ENCODE peak calls at places on chromosomes 13 and 19, in four cellular contexts. R, A, O and T are unnamed samples. For H3K4me1, the result is how much of the 10 kb centered on the place peaks cover.

GRCh38 chr19:35061583-35062373 is 20.3 kb downstream of the HPN start:
- DNase-seq in A (no peak), O (no peak), R (no peak), T (no peak)

GRCh38 chr19:45405435-45406164 is 731 bp upstream of the PPP1R13L start:
- DNase-seq in A (peak), O (peak), R (peak), T (peak)

GRCh38 chr13:93230466-93230865 is 3.9 kb downstream of the GPC6 start:
- DNase-seq in R (no peak), O (no peak), A (no peak), T (no peak)

GRCh38 chr19:33603377-33603776 is 18.4 kb upstream of the CHST8 start:
- DNase-seq in A (no peak), O (no peak), R (no peak), T (no peak)

GRCh38 chr19:49533551-49534488 is 6.0 kb downstream of the RCN3 start:
- DNase-seq in R (peak), A (no peak), O (peak), T (peak)

GRCh38 chr19:45423589-45424190 is at the start of gene ERCC1:
- DNase-seq in R (peak), A (peak), O (no peak), T (peak)

GRCh38 chr19:44960906-44961734 is 5.9 kb downstream of the CLPTM1 start:
- DNase-seq in R (no peak), A (no peak), O (no peak), T (no peak)

GRCh38 chr13:79483302-79483701 is 2.3 kb downstream of the NDFIP2 start:
- DNase-seq in O (no peak), R (no peak), A (no peak), T (no peak)

GRCh38 chr19:53865918-53866696 is 1.6 kb upstream of the MYADM start:
- DNase-seq in R (peak), O (peak), A (no peak), T (peak)

GRCh38 chr13:43054803-43055802 is 31.7 kb downstream of the DNAJC15 start:
- DNase-seq in A (no peak), O (no peak), R (no peak), T (no peak)

GRCh38 chr13:63741029-63741813 is 2325.6 kb upstream of the PCDH20 start:
- DNase-seq in A (no peak), R (no peak), O (no peak), T (no peak)

GRCh38 chr19:14433454-14434156 is 499 bp downstream of the PKN1 start:
- DNase-seq in A (no peak), R (no peak), O (no peak), T (peak)

GRCh38 chr19:3849092-3849491 is 19.7 kb downstream of the ZFR2 start:
- DNase-seq in A (no peak), R (no peak), O (no peak), T (peak)

GRCh38 chr19:52464798-52465470 is 11.6 kb downstream of the ZNF578 start:
- DNase-seq in O (no peak), A (no peak), R (peak), T (no peak)

GRCh38 chr13:86447479-86447878 is 648.3 kb upstream of the SLITRK6 start:
- DNase-seq in O (no peak), A (no peak), R (no peak), T (no peak)

GRCh38 chr19:33302974-33303790 is 848 bp upstream of the CEBPA start:
- DNase-seq in A (no peak), R (peak), O (no peak), T (no peak)

GRCh38 chr13:70375718-70376117 is 267.5 kb upstream of the KLHL1 start:
- DNase-seq in R (no peak), A (no peak), O (no peak), T (no peak)

GRCh38 chr13:78334059-78334458 is 269.3 kb downstream of the POU4F1 start:
- DNase-seq in O (no peak), R (no peak), A (no peak), T (no peak)

GRCh38 chr13:73335226-73335625 is 276.4 kb downstream of the KLF5 start:
- DNase-seq in R (peak), A (no peak), O (no peak), T (no peak)

GRCh38 chr13:99965329-99966000 is 6.1 kb downstream of the ZIC5 start:
- DNase-seq in R (no peak), O (no peak), A (no peak), T (no peak)

GRCh38 chr13:33758113-33758512 is 59.8 kb upstream of the RFC3 start:
- DNase-seq in A (no peak), R (no peak), O (no peak), T (no peak)

GRCh38 chr13:97369269-97369893 is 64.6 kb upstream of the RAP2A start:
- DNase-seq in O (no peak), A (no peak), R (no peak), T (peak)

GRCh38 chr19:35266904-35267817 is 1.6 kb upstream of the USF2 start:
- DNase-seq in R (peak), O (no peak), A (no peak), T (peak)

GRCh38 chr13:60352644-60353043 is 44.4 kb upstream of the TDRD3 start:
- DNase-seq in A (no peak), O (no peak), R (no peak), T (no peak)

GRCh38 chr19:39983695-39984302 is 12.8 kb downstream of the PSMC4 start:
- DNase-seq in R (no peak), A (no peak), O (no peak), T (no peak)

GRCh38 chr19:8610041-8610927 is at the start of gene ADAMTS10:
- DNase-seq in A (no peak), R (no peak), O (no peak), T (peak)

DNA sequence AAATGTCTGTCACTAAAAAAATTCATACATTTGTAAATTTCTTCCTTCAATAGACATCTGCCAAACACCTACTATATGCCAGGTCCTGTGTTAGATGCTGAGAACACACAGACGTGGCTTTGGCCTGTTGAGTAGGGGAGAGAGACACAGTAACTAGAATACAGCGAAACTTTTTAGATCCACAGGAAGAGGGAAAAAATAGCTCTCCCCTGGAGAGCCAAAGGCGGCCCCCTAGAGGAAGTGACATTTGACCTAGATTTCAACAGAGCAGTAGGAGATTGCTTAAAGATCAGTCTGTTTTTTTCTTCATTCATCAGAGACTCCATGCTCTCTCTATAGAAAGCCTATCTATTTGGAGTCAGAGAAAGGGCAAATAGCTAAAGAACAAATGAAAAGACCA is 11.3 kb downstream of the LCP1 start:
- DNase-seq in A (no peak), R (no peak), O (no peak), T (no peak)
- H3K4me1 ChIP-seq in A (under half), R (under half), O (half or more), T (half or more)

DNA sequence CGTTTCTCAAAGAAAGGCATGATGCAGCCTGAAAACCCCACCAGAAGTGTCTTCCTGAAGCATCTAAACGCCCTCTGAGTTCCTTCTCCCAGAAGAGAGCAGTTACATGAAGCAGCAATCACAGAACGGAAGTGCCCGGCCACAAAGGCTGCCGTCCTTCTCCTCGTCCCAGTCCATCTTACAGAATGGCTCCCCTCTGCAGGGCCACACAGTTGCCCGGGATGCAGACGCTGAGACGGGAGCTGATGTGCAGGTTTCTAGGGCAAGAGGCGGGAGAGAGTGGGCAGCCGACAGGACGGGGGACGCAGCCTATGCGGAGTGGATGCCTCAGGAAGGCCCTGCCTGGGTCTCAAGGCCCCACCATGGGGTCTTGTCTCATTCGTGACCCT is 34.9 kb downstream of the RASA3 start:
- DNase-seq in R (no peak), A (no peak), O (no peak), T (no peak)
- H3K4me1 ChIP-seq in R (under half), A (under half), O (half or more), T (half or more)

DNA sequence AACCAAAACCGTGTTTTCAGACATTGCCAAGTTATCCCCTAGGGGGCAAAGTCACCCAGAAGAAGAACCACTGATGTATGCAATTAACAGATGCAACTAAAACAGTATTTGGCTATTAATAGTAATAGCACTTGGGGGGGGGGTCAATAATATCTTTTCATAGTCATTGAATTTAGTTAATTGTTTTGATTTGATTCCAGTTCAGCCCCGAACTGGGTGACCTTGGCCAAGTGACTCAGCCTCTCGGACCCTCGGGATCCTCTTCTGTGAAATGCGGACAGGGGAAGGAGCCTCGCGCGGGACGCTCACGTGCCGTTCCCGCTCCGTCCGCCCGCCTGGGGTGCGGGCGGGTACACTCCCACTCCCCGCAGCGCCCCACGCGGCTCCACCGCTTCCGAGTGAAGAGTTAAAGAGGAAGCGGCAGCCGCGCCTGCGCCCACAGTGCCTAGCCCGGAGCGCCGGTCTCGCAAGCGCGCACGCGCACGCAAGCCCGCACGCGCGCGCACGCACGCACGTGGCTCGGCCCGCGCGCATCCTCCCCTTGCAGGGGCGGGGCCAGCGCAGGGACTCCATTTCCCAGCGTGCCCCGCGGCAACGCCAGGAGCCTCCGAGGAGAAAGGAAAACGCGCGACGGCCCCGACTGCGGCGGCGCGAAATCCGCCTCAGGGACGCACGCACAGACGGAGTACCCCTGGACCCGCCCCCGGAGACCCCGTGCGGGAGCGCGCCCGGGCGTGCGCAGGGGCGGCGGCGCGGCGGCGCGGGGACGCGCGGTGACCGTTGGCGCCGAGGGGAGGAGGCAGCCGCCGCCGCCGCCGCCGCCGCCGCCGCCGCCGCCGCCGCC is at the start of gene DAZAP1:
- DNase-seq in R (peak), A (peak), O (peak), T (peak)
- H3K4me1 ChIP-seq in R (under half), A (under half), O (under half), T (under half)

GRCh38 chr19:1841209-1841924 is 6.9 kb downstream of the REXO1 start:
- DNase-seq in A (no peak), O (no peak), R (no peak), T (no peak)

GRCh38 chr19:1840541-1841115 is 7.7 kb downstream of the REXO1 start:
- DNase-seq in A (no peak), O (no peak), R (no peak), T (no peak)

GRCh38 chr19:1837625-1838105 is 10.6 kb downstream of the REXO1 start:
- DNase-seq in O (no peak), A (no peak), R (peak), T (no peak)

GRCh38 chr19:1837222-1837565 is 11.1 kb downstream of the REXO1 start:
- DNase-seq in O (no peak), R (no peak), A (no peak), T (no peak)

DNA sequence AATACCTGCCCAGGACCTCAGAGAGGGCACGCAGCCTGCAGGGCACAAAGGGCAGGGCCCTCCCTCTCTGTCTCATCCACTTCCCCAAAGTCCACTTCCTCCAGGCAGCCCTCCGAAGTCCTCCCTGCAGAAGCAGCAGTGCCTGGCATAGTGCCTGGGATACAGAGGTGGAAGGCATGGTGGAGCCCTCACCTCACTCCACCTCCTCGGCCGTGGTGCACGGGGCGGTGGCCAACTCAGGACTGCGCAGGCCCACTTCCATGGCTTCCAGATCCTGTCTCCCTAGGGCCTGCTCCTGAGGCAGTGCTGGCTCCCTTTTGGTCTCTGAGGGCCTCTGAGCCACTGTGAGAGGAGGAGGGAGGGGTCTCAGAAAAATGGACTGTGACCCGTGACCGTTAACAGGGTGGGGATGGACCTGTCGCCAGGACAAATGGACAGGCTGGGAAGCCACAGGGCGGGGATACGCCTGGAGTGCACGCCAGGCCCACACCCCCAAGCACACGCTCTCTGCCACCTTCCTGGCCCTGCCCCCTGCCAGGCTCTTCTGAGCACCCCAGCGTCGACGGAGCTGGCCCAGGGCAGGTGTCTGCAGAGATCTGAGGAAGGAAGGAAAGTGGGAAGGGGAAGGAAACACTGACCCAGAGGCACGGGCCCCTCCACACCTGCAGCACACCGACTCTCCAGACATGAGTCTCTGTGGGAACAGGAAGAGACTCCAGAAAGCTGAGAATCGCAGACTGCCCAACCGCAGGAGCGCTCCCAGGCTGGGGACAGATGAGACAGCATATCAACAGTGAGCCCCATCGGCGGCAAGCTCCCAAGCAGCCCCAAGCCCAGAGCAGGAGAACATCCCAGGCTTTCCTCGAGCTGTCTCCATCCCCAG is 8.4 kb downstream of the REXO1 start:
- DNase-seq in O (no peak), A (no peak), R (no peak), T (no peak)
- H3K4me1 ChIP-seq in O (under half), A (under half), R (under half), T (under half)

DNA sequence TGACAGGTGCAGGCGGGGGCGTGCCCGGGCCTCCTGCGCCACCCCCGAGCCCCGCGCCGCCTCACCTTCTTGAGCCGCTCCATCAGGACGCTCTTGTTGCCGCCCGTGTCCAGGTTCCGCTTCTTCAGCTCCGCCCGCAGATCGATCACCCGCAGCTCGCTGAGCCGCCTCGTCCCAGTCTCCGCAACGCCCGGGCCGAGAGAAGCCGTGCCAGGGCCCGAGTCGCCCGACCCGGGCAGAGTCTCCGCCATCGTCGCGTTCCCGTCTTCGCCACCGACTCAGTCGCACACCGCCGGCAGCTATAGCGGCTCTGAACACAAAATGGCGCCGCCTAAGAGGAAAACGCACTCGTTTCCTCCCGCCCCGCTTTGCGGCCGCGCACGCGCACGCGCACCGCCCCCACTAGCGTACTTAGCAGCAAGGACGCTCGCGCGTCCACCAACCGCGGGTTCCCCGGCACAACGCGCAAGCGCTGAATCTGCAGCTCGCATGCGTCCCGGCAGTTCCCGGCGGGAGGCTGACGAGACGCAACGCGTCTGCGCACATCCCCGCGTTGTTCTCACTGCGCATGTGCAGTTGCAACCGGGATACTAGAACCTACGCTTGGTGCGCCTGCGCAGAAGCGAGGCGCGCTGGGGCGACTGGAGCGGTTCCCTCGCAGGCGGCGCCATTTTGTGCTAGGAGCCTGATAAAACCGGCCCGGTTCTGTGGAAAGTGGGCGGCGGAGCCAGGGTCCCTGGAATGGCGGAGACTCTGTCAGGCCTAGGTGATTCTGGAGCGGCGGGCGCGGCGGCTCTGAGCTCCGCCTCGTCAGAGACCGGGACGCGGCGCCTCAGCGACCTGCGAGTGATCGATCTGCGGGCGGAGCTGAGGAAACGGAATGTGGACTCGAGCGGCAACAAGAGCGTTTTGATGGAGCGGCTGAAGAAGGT is at the start of the genes SAFB and SAFB2:
- DNase-seq in A (peak), R (peak), O (peak), T (peak)
- H3K4me1 ChIP-seq in A (under half), R (under half), O (half or more), T (half or more)

GRCh38 chr13:23703241-23703640 is 133.0 kb downstream of the TNFRSF19 start:
- DNase-seq in A (no peak), R (no peak), O (no peak), T (no peak)
- H3K4me1 ChIP-seq in A (under half), R (under half), O (under half), T (under half)

GRCh38 chr19:2048104-2048958 is 2.7 kb downstream of the MKNK2 start:
- DNase-seq in O (no peak), R (no peak), A (no peak), T (no peak)
- H3K4me1 ChIP-seq in O (half or more), R (half or more), A (under half), T (half or more)

GRCh38 chr13:112833551-112834257 is 135.3 kb upstream of the MCF2L start:
- DNase-seq in A (no peak), R (no peak), O (no peak), T (no peak)
- H3K4me1 ChIP-seq in A (under half), R (under half), O (under half), T (under half)